ENCODE peak calls at places on chromosomes 3 and 15, in six cellular contexts. H is sigmoid colon, Y is A549, D is tibial nerve, Q is transverse colon, K is HepG2. S is an unnamed sample.

GRCh38 chr3:121995190-121996137 is 26.6 kb downstream of the ILDR1 start:
- DNase-seq in H (no peak), Y (peak), D (peak), Q (peak), K (peak), S (peak)

GRCh38 chr3:42080452-42080872 is 10.7 kb upstream of the TRAK1 start:
- DNase-seq in H (peak), Y (peak), D (no peak), Q (peak), K (peak), S (peak)

GRCh38 chr3:198030125-198030524 is 70.1 kb downstream of the LMLN start:
- DNase-seq in H (no peak), Y (no peak), D (no peak), Q (no peak), K (no peak), S (no peak)

GRCh38 chr3:4977001-4977888 is 2.0 kb upstream of the BHLHE40 start:
- DNase-seq in H (peak), Y (peak), D (peak), Q (peak), K (peak), S (peak)

GRCh38 chr3:159532577-159532976 is 456.1 kb upstream of the IL12A start:
- DNase-seq in H (no peak), Y (no peak), D (no peak), Q (no peak), K (no peak), S (no peak)

GRCh38 chr15:47908950-47909670 is 191.8 kb downstream of the SEMA6D start:
- DNase-seq in H (no peak), Y (no peak), D (no peak), Q (no peak), K (no peak), S (no peak)

GRCh38 chr15:90036806-90037509 is 35.8 kb downstream of the ZNF710 start:
- DNase-seq in H (peak), Y (no peak), D (no peak), Q (peak), K (no peak), S (no peak)

GRCh38 chr15:81942655-81943054 is 103.2 kb downstream of the MEX3B start:
- DNase-seq in H (no peak), Y (no peak), D (no peak), Q (no peak), K (no peak), S (no peak)

GRCh38 chr3:50604628-50605588 is 6.7 kb downstream of the CISH start:
- DNase-seq in H (no peak), Y (no peak), D (peak), Q (peak), K (no peak), S (peak)

GRCh38 chr15:68407141-68407885 is 24.6 kb downstream of the ITGA11 start:
- DNase-seq in H (peak), Y (no peak), D (peak), Q (no peak), K (no peak), S (peak)

GRCh38 chr15:60918234-60918964 is 310.7 kb downstream of the RORA start:
- DNase-seq in H (no peak), Y (no peak), D (no peak), Q (peak), K (no peak), S (peak)

GRCh38 chr15:65979316-65979715 is 110.0 kb downstream of the RAB11A start:
- DNase-seq in H (no peak), Y (no peak), D (no peak), Q (no peak), K (no peak), S (no peak)

GRCh38 chr3:33132019-33132360 is 18.2 kb downstream of the CRTAP start:
- DNase-seq in H (no peak), Y (no peak), D (no peak), Q (no peak), K (no peak), S (no peak)

GRCh38 chr3:72155391-72156064 is 370.6 kb upstream of the PROK2 start:
- DNase-seq in H (peak), Y (peak), D (peak), Q (peak), K (peak), S (peak)

GRCh38 chr3:4550957-4551754 is 58.0 kb downstream of the ITPR1 start:
- DNase-seq in H (peak), Y (no peak), D (no peak), Q (no peak), K (no peak), S (no peak)

GRCh38 chr3:72445827-72446405 is 402.3 kb downstream of the SHQ1 start:
- DNase-seq in H (no peak), Y (no peak), D (no peak), Q (no peak), K (no peak), S (no peak)

GRCh38 chr3:101809178-101810022 is 30.4 kb downstream of the NXPE3 start:
- DNase-seq in H (no peak), Y (peak), D (no peak), Q (peak), K (peak), S (no peak)

GRCh38 chr3:56931816-56932215 is 128.6 kb upstream of the SPATA12 start:
- DNase-seq in H (no peak), Y (no peak), D (no peak), Q (no peak), K (no peak), S (no peak)

GRCh38 chr15:78317145-78317836 is 17.9 kb upstream of the SKIC8 start:
- DNase-seq in H (peak), Y (peak), D (no peak), Q (peak), K (no peak), S (peak)

GRCh38 chr15:69762373-69763148 is 309.9 kb downstream of the RPLP1 start:
- DNase-seq in H (no peak), Y (no peak), D (no peak), Q (no peak), K (peak), S (no peak)

GRCh38 chr3:172107403-172107802 is 68.0 kb downstream of the FNDC3B start:
- DNase-seq in H (no peak), Y (no peak), D (no peak), Q (peak), K (no peak), S (no peak)

GRCh38 chr3:56988874-56989433 is 71.5 kb upstream of the SPATA12 start:
- DNase-seq in H (peak), Y (peak), D (peak), Q (peak), K (peak), S (peak)

GRCh38 chr3:2822611-2823010 is 287.6 kb downstream of the IL5RA start:
- DNase-seq in H (no peak), Y (no peak), D (no peak), Q (no peak), K (no peak), S (no peak)

GRCh38 chr3:46672349-46672695 is 21.2 kb downstream of the ALS2CL start:
- DNase-seq in H (no peak), Y (no peak), D (no peak), Q (peak), K (no peak), S (no peak)

GRCh38 chr15:48392356-48392755 is 61.1 kb downstream of the DUT start:
- DNase-seq in H (peak), Y (no peak), D (peak), Q (no peak), K (no peak), S (no peak)

GRCh38 chr3:72113964-72114363 is 329.0 kb upstream of the PROK2 start:
- DNase-seq in H (no peak), Y (no peak), D (no peak), Q (no peak), K (no peak), S (no peak)

GRCh38 chr15:29747837-29748417 is 74.3 kb downstream of the TJP1 start:
- DNase-seq in H (no peak), Y (peak), D (no peak), Q (no peak), K (peak), S (no peak)

GRCh38 chr3:184175506-184175905 is 851 bp downstream of the AP2M1 start:
- DNase-seq in H (no peak), Y (no peak), D (no peak), Q (no peak), K (no peak), S (no peak)

GRCh38 chr3:79184226-79184625 is 583.6 kb downstream of the ROBO1 start:
- DNase-seq in H (no peak), Y (no peak), D (no peak), Q (no peak), K (no peak), S (no peak)

GRCh38 chr3:24299801-24300626 is 194.6 kb downstream of the THRB start:
- DNase-seq in H (no peak), Y (peak), D (no peak), Q (no peak), K (no peak), S (no peak)

GRCh38 chr15:61764981-61765380 is 295.3 kb downstream of the VPS13C start:
- DNase-seq in H (no peak), Y (no peak), D (no peak), Q (no peak), K (no peak), S (no peak)

GRCh38 chr3:24137958-24138875 is 193.1 kb downstream of the NR1D2 start:
- DNase-seq in H (no peak), Y (no peak), D (no peak), Q (peak), K (no peak), S (peak)

GRCh38 chr3:150090006-150090405 is 119.3 kb upstream of the PFN2 start:
- DNase-seq in H (no peak), Y (no peak), D (no peak), Q (no peak), K (no peak), S (no peak)

GRCh38 chr3:188914556-188914955 is 257.2 kb upstream of the TPRG1 start:
- DNase-seq in H (no peak), Y (no peak), D (no peak), Q (no peak), K (no peak), S (no peak)

GRCh38 chr15:93152264-93152884 is 63.4 kb upstream of the RGMA start:
- DNase-seq in H (no peak), Y (no peak), D (no peak), Q (peak), K (no peak), S (no peak)

GRCh38 chr3:152683521-152683999 is 151.4 kb upstream of the P2RY1 start:
- DNase-seq in H (no peak), Y (no peak), D (no peak), Q (no peak), K (no peak), S (no peak)

GRCh38 chr3:152968388-152969024 is 133.6 kb downstream of the P2RY1 start:
- DNase-seq in H (no peak), Y (peak), D (no peak), Q (no peak), K (no peak), S (no peak)

DNA sequence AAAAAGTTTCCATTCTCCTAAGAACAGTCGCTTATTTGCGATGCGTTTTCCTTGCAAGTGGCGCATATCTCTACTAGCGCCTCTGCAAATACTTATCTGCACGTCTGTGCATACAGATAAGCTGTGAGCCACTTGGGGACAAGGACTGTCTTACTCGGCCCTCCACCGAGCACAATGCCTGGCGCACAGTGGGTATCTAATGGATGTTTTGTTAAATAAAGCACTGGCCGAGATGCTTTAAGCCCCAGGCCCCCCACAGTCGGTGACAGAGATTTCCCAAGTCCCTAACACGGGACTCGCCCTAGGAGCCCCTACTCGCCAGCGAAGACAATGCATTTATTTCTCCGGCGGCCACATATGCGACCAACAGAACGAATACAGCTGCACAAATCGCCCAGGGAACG is 503 bp downstream of the HLTF start:
- DNase-seq in H (peak), Y (peak), D (peak), Q (no peak), K (peak), S (no peak)
- TF ChIP-seq EP300 in H (no peak), Y (no peak), D (no peak), Q (no peak), K (no peak), S (no peak)

GRCh38 chr3:95387242-95388021 is 1324.6 kb downstream of the NSUN3 start:
- DNase-seq in H (no peak), Y (no peak), D (no peak), Q (no peak), K (no peak), S (no peak)
- TF ChIP-seq EP300 in H (no peak), Y (no peak), D (no peak), Q (no peak), K (no peak), S (no peak)

GRCh38 chr3:113057117-113057516 is 66.3 kb downstream of the GTPBP8 start:
- DNase-seq in H (no peak), Y (no peak), D (no peak), Q (no peak), K (no peak), S (no peak)
- TF ChIP-seq EP300 in H (no peak), Y (no peak), D (no peak), Q (no peak), K (no peak), S (no peak)

GRCh38 chr3:17055374-17056276 is 170.9 kb downstream of the PLCL2 start:
- DNase-seq in H (no peak), Y (no peak), D (no peak), Q (no peak), K (no peak), S (no peak)
- TF ChIP-seq EP300 in H (no peak), Y (no peak), D (no peak), Q (no peak), K (no peak), S (no peak)

GRCh38 chr15:58678683-58679082 is 70.8 kb downstream of the ADAM10 start:
- DNase-seq in H (no peak), Y (peak), D (no peak), Q (no peak), K (no peak), S (no peak)
- TF ChIP-seq EP300 in H (no peak), Y (no peak), D (no peak), Q (no peak), K (no peak), S (no peak)

GRCh38 chr3:151203053-151203420 is at the start of gene GPR171:
- DNase-seq in H (no peak), Y (no peak), D (no peak), Q (peak), K (no peak), S (no peak)
- TF ChIP-seq EP300 in H (no peak), Y (no peak), D (no peak), Q (no peak), K (no peak), S (no peak)

DNA sequence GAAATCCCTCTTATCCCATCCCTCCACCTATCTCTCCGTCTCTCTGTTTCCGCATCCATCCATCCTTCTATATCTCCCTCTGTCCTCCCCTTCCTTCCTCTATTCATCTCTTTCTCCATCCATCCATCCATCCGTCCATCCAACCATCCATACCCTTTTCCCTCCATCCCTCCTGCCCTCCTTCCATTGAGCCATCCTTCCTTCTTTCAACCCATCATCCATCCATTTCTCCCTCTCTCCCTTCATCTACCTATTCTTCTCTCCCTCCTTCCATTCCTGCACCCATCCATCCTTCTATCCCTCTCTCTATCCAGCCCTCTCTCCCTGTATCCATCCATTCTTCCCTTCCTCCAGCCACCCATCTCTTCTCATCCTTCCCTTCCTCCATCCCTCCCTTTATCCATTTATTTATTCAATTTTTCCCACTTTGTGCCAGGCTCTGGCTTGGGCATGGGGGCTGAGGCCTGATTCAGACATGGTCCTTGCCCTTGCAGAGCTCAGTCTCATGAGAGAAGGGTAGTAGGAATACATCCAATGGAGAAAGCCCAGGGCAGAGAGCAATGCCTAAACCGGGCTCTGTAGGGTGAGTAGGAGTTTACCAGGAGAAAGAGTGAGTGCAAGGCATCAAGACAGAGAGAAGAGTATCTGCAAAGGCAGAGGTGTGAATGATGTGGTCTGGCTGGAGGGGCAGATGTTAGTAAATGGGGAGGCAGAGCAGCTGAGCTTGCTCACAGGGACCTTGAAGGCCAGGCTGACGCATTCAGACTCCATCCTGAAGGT is 19.5 kb upstream of the FBLN2 start:
- DNase-seq in H (no peak), Y (no peak), D (no peak), Q (no peak), K (no peak), S (no peak)
- TF ChIP-seq EP300 in H (no peak), Y (no peak), D (no peak), Q (no peak), K (no peak), S (no peak)

GRCh38 chr15:63277044-63277892 is at the start of gene APH1B:
- DNase-seq in H (peak), Y (peak), D (peak), Q (peak), K (peak), S (peak)
- TF ChIP-seq EP300 in H (no peak), Y (no peak), D (no peak), Q (no peak), K (no peak), S (no peak)

GRCh38 chr15:76105911-76106310 is 46.1 kb downstream of the TMEM266 start:
- DNase-seq in H (no peak), Y (no peak), D (no peak), Q (no peak), K (no peak), S (no peak)
- TF ChIP-seq EP300 in H (no peak), Y (no peak), D (no peak), Q (no peak), K (no peak), S (no peak)

S was measured in stomach.